ENCODE peak calls at places on chromosomes 6 and 20, in five cellular contexts. One of them, this sample, is unnamed.

GRCh38 chr6:138287144-138287955 is 69.1 kb upstream of the PBOV1 start:
- DNase-seq in SK-N-SH: peak
- DNase-seq in transverse colon: peak
- DNase-seq in A549: no peak
- DNase-seq in HepG2: peak
- DNase-seq in this sample: no peak

GRCh38 chr6:63507096-63507495 is 65.2 kb upstream of the LOC128125822 start:
- DNase-seq in SK-N-SH: no peak
- DNase-seq in transverse colon: no peak
- DNase-seq in A549: no peak
- DNase-seq in HepG2: no peak
- DNase-seq in this sample: no peak

GRCh38 chr6:15247750-15248450 is 2.0 kb downstream of the JARID2 start:
- DNase-seq in SK-N-SH: peak
- DNase-seq in transverse colon: peak
- DNase-seq in A549: peak
- DNase-seq in HepG2: peak
- DNase-seq in this sample: peak

GRCh38 chr20:33909331-33909921 is 84.3 kb upstream of the RALY start:
- DNase-seq in SK-N-SH: no peak
- DNase-seq in transverse colon: no peak
- DNase-seq in A549: peak
- DNase-seq in HepG2: peak
- DNase-seq in this sample: no peak

GRCh38 chr6:24859132-24859531 is 60.4 kb upstream of the ARMH2 start:
- DNase-seq in SK-N-SH: no peak
- DNase-seq in transverse colon: no peak
- DNase-seq in A549: no peak
- DNase-seq in HepG2: no peak
- DNase-seq in this sample: no peak

GRCh38 chr20:33013701-33014326 is 6.3 kb downstream of the BPIFB2 start:
- DNase-seq in SK-N-SH: no peak
- DNase-seq in transverse colon: no peak
- DNase-seq in A549: no peak
- DNase-seq in HepG2: no peak
- DNase-seq in this sample: no peak

GRCh38 chr6:139508023-139508422 is 133.6 kb upstream of the CITED2 start:
- DNase-seq in SK-N-SH: no peak
- DNase-seq in transverse colon: no peak
- DNase-seq in A549: no peak
- DNase-seq in HepG2: peak
- DNase-seq in this sample: no peak

GRCh38 chr20:53884859-53885654 is 185.3 kb downstream of the BCAS1 start:
- DNase-seq in SK-N-SH: no peak
- DNase-seq in transverse colon: no peak
- DNase-seq in A549: no peak
- DNase-seq in HepG2: no peak
- DNase-seq in this sample: no peak

GRCh38 chr6:128739112-128739511 is 143.8 kb upstream of the LAMA2 start:
- DNase-seq in SK-N-SH: no peak
- DNase-seq in transverse colon: no peak
- DNase-seq in A549: no peak
- DNase-seq in HepG2: no peak
- DNase-seq in this sample: no peak

GRCh38 chr6:33417127-33417902 is 592 bp downstream of the CUTA start:
- DNase-seq in SK-N-SH: no peak
- DNase-seq in transverse colon: no peak
- DNase-seq in A549: peak
- DNase-seq in HepG2: no peak
- DNase-seq in this sample: no peak

GRCh38 chr20:23587631-23588030 is 18.1 kb downstream of the CST9 start:
- DNase-seq in SK-N-SH: no peak
- DNase-seq in transverse colon: no peak
- DNase-seq in A549: no peak
- DNase-seq in HepG2: no peak
- DNase-seq in this sample: no peak

GRCh38 chr20:10953437-10953836 is 279.6 kb upstream of the JAG1 start:
- DNase-seq in SK-N-SH: no peak
- DNase-seq in transverse colon: no peak
- DNase-seq in A549: no peak
- DNase-seq in HepG2: no peak
- DNase-seq in this sample: no peak

GRCh38 chr6:29301401-29301800 is at the start of gene OR14J1:
- DNase-seq in SK-N-SH: no peak
- DNase-seq in transverse colon: no peak
- DNase-seq in A549: no peak
- DNase-seq in HepG2: no peak
- DNase-seq in this sample: no peak

GRCh38 chr20:34037121-34037520 is 43.4 kb downstream of the RALY start:
- DNase-seq in SK-N-SH: no peak
- DNase-seq in transverse colon: no peak
- DNase-seq in A549: no peak
- DNase-seq in HepG2: no peak
- DNase-seq in this sample: no peak

GRCh38 chr6:160408528-160408927 is 60.4 kb downstream of the SLC22A3 start:
- DNase-seq in SK-N-SH: no peak
- DNase-seq in transverse colon: no peak
- DNase-seq in A549: no peak
- DNase-seq in HepG2: no peak
- DNase-seq in this sample: no peak

GRCh38 chr6:46891396-46891795 is 30.3 kb downstream of the ADGRF5 start:
- DNase-seq in SK-N-SH: no peak
- DNase-seq in transverse colon: no peak
- DNase-seq in A549: no peak
- DNase-seq in HepG2: no peak
- DNase-seq in this sample: no peak

GRCh38 chr6:79518850-79519249 is 18.4 kb downstream of the LCA5 start:
- DNase-seq in SK-N-SH: no peak
- DNase-seq in transverse colon: no peak
- DNase-seq in A549: no peak
- DNase-seq in HepG2: no peak
- DNase-seq in this sample: no peak

GRCh38 chr20:49584418-49585382 is 16.8 kb upstream of the PTGIS start:
- DNase-seq in SK-N-SH: no peak
- DNase-seq in transverse colon: peak
- DNase-seq in A549: no peak
- DNase-seq in HepG2: no peak
- DNase-seq in this sample: no peak

GRCh38 chr20:59253779-59254319 is 46.6 kb upstream of the EDN3 start:
- DNase-seq in SK-N-SH: peak
- DNase-seq in transverse colon: peak
- DNase-seq in A549: no peak
- DNase-seq in HepG2: no peak
- DNase-seq in this sample: no peak

GRCh38 chr6:139028658-139029469 is at the start of gene ABRACL:
- DNase-seq in SK-N-SH: peak
- DNase-seq in transverse colon: peak
- DNase-seq in A549: peak
- DNase-seq in HepG2: no peak
- DNase-seq in this sample: no peak

GRCh38 chr6:29926795-29927427 is 15.4 kb upstream of the HLA-A start:
- DNase-seq in SK-N-SH: no peak
- DNase-seq in transverse colon: peak
- DNase-seq in A549: peak
- DNase-seq in HepG2: peak
- DNase-seq in this sample: peak

GRCh38 chr20:35267092-35267491 is 10.8 kb downstream of the MMP24OS start:
- DNase-seq in SK-N-SH: no peak
- DNase-seq in transverse colon: no peak
- DNase-seq in A549: no peak
- DNase-seq in HepG2: no peak
- DNase-seq in this sample: no peak

DNA sequence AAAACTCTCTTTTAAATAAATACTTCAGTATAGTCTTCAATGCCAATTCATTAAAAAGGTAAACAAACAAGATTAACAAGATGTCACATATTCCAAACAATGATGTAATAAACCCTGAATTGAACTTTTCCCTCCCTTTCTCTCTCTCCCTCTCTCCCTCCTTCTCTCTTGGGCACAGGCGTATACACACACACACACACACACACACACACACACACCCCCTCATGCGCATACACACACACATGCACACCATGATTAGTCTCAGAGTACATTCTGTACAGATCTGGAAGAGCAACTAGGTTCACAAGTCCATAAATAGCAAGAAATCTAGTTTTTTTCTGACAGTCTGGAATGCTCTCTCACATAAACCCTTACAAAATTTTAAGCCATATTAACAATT is 128.3 kb downstream of the DST start:
- DNase-seq in SK-N-SH: no peak
- DNase-seq in transverse colon: no peak
- DNase-seq in A549: no peak
- DNase-seq in HepG2: no peak
- DNase-seq in this sample: no peak
- TF ChIP-seq EP300 in SK-N-SH: no peak
- TF ChIP-seq EP300 in transverse colon: no peak
- TF ChIP-seq EP300 in A549: no peak
- TF ChIP-seq EP300 in HepG2: no peak
- TF ChIP-seq EP300 in this sample: peak

GRCh38 chr20:42945194-42945593 is 244.5 kb downstream of the PTPRT start:
- DNase-seq in SK-N-SH: peak
- DNase-seq in transverse colon: no peak
- DNase-seq in A549: no peak
- DNase-seq in HepG2: no peak
- DNase-seq in this sample: no peak

GRCh38 chr20:42955713-42956112 is 234.0 kb downstream of the PTPRT start:
- DNase-seq in SK-N-SH: no peak
- DNase-seq in transverse colon: no peak
- DNase-seq in A549: no peak
- DNase-seq in HepG2: no peak
- DNase-seq in this sample: no peak

GRCh38 chr20:42945595-42945994 is 244.1 kb downstream of the PTPRT start:
- DNase-seq in SK-N-SH: no peak
- DNase-seq in transverse colon: no peak
- DNase-seq in A549: no peak
- DNase-seq in HepG2: no peak
- DNase-seq in this sample: no peak

GRCh38 chr20:42949865-42950264 is 239.8 kb downstream of the PTPRT start:
- DNase-seq in SK-N-SH: no peak
- DNase-seq in transverse colon: no peak
- DNase-seq in A549: no peak
- DNase-seq in HepG2: no peak
- DNase-seq in this sample: no peak
- TF ChIP-seq EP300 in SK-N-SH: no peak
- TF ChIP-seq EP300 in transverse colon: no peak
- TF ChIP-seq EP300 in A549: no peak
- TF ChIP-seq EP300 in HepG2: no peak
- TF ChIP-seq EP300 in this sample: no peak

GRCh38 chr6:16420332-16420714 is 181.9 kb downstream of the GMPR start:
- DNase-seq in SK-N-SH: no peak
- DNase-seq in transverse colon: no peak
- DNase-seq in A549: no peak
- DNase-seq in HepG2: no peak
- DNase-seq in this sample: no peak

GRCh38 chr6:16420715-16421461 is 182.5 kb downstream of the GMPR start:
- DNase-seq in SK-N-SH: no peak
- DNase-seq in transverse colon: peak
- DNase-seq in A549: no peak
- DNase-seq in HepG2: no peak
- DNase-seq in this sample: no peak

GRCh38 chr6:16421462-16421960 is 183.1 kb downstream of the GMPR start:
- DNase-seq in SK-N-SH: no peak
- DNase-seq in transverse colon: no peak
- DNase-seq in A549: no peak
- DNase-seq in HepG2: no peak
- DNase-seq in this sample: no peak

GRCh38 chr6:16415677-16416076 is 177.3 kb downstream of the GMPR start:
- DNase-seq in SK-N-SH: no peak
- DNase-seq in transverse colon: no peak
- DNase-seq in A549: no peak
- DNase-seq in HepG2: no peak
- DNase-seq in this sample: no peak

GRCh38 chr6:16419636-16420331 is 181.4 kb downstream of the GMPR start:
- DNase-seq in SK-N-SH: no peak
- DNase-seq in transverse colon: no peak
- DNase-seq in A549: no peak
- DNase-seq in HepG2: no peak
- DNase-seq in this sample: no peak
- TF ChIP-seq EP300 in SK-N-SH: no peak
- TF ChIP-seq EP300 in transverse colon: no peak
- TF ChIP-seq EP300 in A549: no peak
- TF ChIP-seq EP300 in HepG2: no peak
- TF ChIP-seq EP300 in this sample: no peak

GRCh38 chr6:16434885-16435284 is 196.5 kb downstream of the GMPR start:
- DNase-seq in SK-N-SH: no peak
- DNase-seq in transverse colon: no peak
- DNase-seq in A549: no peak
- DNase-seq in HepG2: no peak
- DNase-seq in this sample: no peak
- TF ChIP-seq EP300 in SK-N-SH: no peak
- TF ChIP-seq EP300 in transverse colon: no peak
- TF ChIP-seq EP300 in A549: no peak
- TF ChIP-seq EP300 in HepG2: no peak
- TF ChIP-seq EP300 in this sample: no peak

GRCh38 chr6:115972679-115973078 is 88.0 kb downstream of the FRK start:
- DNase-seq in SK-N-SH: no peak
- DNase-seq in transverse colon: no peak
- DNase-seq in A549: no peak
- DNase-seq in HepG2: no peak
- DNase-seq in this sample: no peak
- TF ChIP-seq EP300 in SK-N-SH: no peak
- TF ChIP-seq EP300 in transverse colon: no peak
- TF ChIP-seq EP300 in A549: no peak
- TF ChIP-seq EP300 in HepG2: no peak
- TF ChIP-seq EP300 in this sample: no peak

GRCh38 chr6:20403766-20404640 is 2.3 kb downstream of the E2F3 start:
- DNase-seq in SK-N-SH: peak
- DNase-seq in transverse colon: peak
- DNase-seq in A549: peak
- DNase-seq in HepG2: peak
- DNase-seq in this sample: peak

GRCh38 chr6:20403080-20403765 is 1.5 kb downstream of the E2F3 start:
- DNase-seq in SK-N-SH: peak
- DNase-seq in transverse colon: peak
- DNase-seq in A549: peak
- DNase-seq in HepG2: peak
- DNase-seq in this sample: peak

GRCh38 chr6:20401403-20402180 is at the start of gene E2F3:
- DNase-seq in SK-N-SH: peak
- DNase-seq in transverse colon: peak
- DNase-seq in A549: peak
- DNase-seq in HepG2: peak
- DNase-seq in this sample: peak

GRCh38 chr6:20402181-20403079 is 751 bp downstream of the E2F3 start:
- DNase-seq in SK-N-SH: peak
- DNase-seq in transverse colon: peak
- DNase-seq in A549: peak
- DNase-seq in HepG2: peak
- DNase-seq in this sample: peak

DNA sequence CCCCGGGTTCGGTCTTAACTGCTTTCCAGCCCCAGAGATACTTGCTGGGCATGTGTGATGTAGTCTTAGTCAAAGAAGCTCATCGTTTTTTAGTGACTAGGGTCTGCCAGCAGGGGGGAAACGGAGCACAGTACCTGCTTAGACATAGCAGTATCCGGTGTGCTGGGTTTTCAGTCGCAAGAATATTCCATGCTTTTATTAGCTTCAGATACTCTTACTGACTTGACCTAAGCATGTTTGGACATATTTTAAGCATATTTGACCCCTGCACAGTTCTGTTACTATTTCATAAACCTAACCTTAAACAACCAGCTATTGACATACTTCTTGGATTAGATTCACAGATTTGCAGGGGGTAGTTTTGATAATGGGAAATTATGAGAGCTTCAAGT is 3.0 kb downstream of the E2F3 start:
- DNase-seq in SK-N-SH: peak
- DNase-seq in transverse colon: peak
- DNase-seq in A549: peak
- DNase-seq in HepG2: peak
- DNase-seq in this sample: no peak
- TF ChIP-seq EP300 in SK-N-SH: no peak
- TF ChIP-seq EP300 in transverse colon: no peak
- TF ChIP-seq EP300 in A549: no peak
- TF ChIP-seq EP300 in HepG2: no peak
- TF ChIP-seq EP300 in this sample: no peak